ENCODE peak calls at places on chromosomes 12 and 14, in four cellular contexts. One of them, this sample, is unnamed.

GRCh38 chr12:120886194-120887018 is 17.8 kb downstream of the SPPL3 start:
- DNase-seq in HepG2: no peak
- DNase-seq in GM12878: peak; percentile 68
- DNase-seq in K562: no peak
- DNase-seq in this sample: no peak

GRCh38 chr12:105713901-105714300 is 383.4 kb downstream of the C12orf75 start:
- DNase-seq in HepG2: no peak
- DNase-seq in GM12878: no peak
- DNase-seq in K562: no peak
- DNase-seq in this sample: no peak

GRCh38 chr14:76687611-76688372 is 73.5 kb upstream of the VASH1 start:
- DNase-seq in HepG2: peak; percentile 94
- DNase-seq in GM12878: no peak
- DNase-seq in K562: no peak
- DNase-seq in this sample: no peak

GRCh38 chr12:15546102-15546701 is 223.9 kb downstream of the PTPRO start:
- DNase-seq in HepG2: no peak
- DNase-seq in GM12878: peak; percentile 25
- DNase-seq in K562: no peak
- DNase-seq in this sample: no peak

GRCh38 chr14:93005838-93006237 is 82.9 kb downstream of the CHGA start:
- DNase-seq in HepG2: no peak
- DNase-seq in GM12878: no peak
- DNase-seq in K562: no peak
- DNase-seq in this sample: no peak

GRCh38 chr14:104290058-104290667 is 151.8 kb downstream of the KIF26A start:
- DNase-seq in HepG2: no peak
- DNase-seq in GM12878: no peak
- DNase-seq in K562: no peak
- DNase-seq in this sample: peak; percentile 13

GRCh38 chr12:127810026-127810425 is 456.9 kb upstream of the TMEM132C start:
- DNase-seq in HepG2: no peak
- DNase-seq in GM12878: no peak
- DNase-seq in K562: no peak
- DNase-seq in this sample: no peak

GRCh38 chr14:103149351-103149750 is 26.1 kb downstream of the TNFAIP2 start:
- DNase-seq in HepG2: no peak
- DNase-seq in GM12878: no peak
- DNase-seq in K562: no peak
- DNase-seq in this sample: no peak

GRCh38 chr14:101508196-101508947 is 52.9 kb upstream of the DIO3 start:
- DNase-seq in HepG2: no peak
- DNase-seq in GM12878: no peak
- DNase-seq in K562: no peak
- DNase-seq in this sample: no peak

GRCh38 chr12:75194250-75194649 is 15.4 kb downstream of the KCNC2 start:
- DNase-seq in HepG2: no peak
- DNase-seq in GM12878: no peak
- DNase-seq in K562: no peak
- DNase-seq in this sample: no peak

GRCh38 chr12:42961395-42961794 is 371.8 kb upstream of the PRICKLE1 start:
- DNase-seq in HepG2: peak; percentile 35
- DNase-seq in GM12878: no peak
- DNase-seq in K562: no peak
- DNase-seq in this sample: no peak

GRCh38 chr12:55724226-55724939 is 4.2 kb downstream of the RDH5 start:
- DNase-seq in HepG2: peak; percentile 60
- DNase-seq in GM12878: no peak
- DNase-seq in K562: peak; percentile 55
- DNase-seq in this sample: peak; percentile 71

GRCh38 chr14:77920312-77920711 is 120.4 kb downstream of the ADCK1 start:
- DNase-seq in HepG2: no peak
- DNase-seq in GM12878: no peak
- DNase-seq in K562: no peak
- DNase-seq in this sample: no peak

GRCh38 chr14:93787465-93788306 is 599 bp downstream of the PRIMA1 start:
- DNase-seq in HepG2: no peak
- DNase-seq in GM12878: no peak
- DNase-seq in K562: no peak
- DNase-seq in this sample: no peak

GRCh38 chr14:89573399-89573657 is 156.3 kb upstream of the FOXN3 start:
- DNase-seq in HepG2: no peak
- DNase-seq in GM12878: no peak
- DNase-seq in K562: no peak
- DNase-seq in this sample: no peak

GRCh38 chr12:26678697-26679660 is 154.0 kb downstream of the ITPR2 start:
- DNase-seq in HepG2: no peak
- DNase-seq in GM12878: no peak
- DNase-seq in K562: no peak
- DNase-seq in this sample: no peak
- H2AFZ ChIP-seq in HepG2: no peak overlapping the region
- H2AFZ ChIP-seq in GM12878: no peak overlapping the region
- H2AFZ ChIP-seq in K562: no peak overlapping the region
- H2AFZ ChIP-seq in this sample: no peak overlapping the region

GRCh38 chr12:72546106-72546505 is 273.9 kb downstream of the TRHDE start:
- DNase-seq in HepG2: no peak
- DNase-seq in GM12878: no peak
- DNase-seq in K562: no peak
- DNase-seq in this sample: no peak

GRCh38 chr12:72543777-72544467 is 271.8 kb downstream of the TRHDE start:
- DNase-seq in HepG2: no peak
- DNase-seq in GM12878: no peak
- DNase-seq in K562: no peak
- DNase-seq in this sample: no peak

GRCh38 chr12:72549184-72549583 is 277.0 kb downstream of the TRHDE start:
- DNase-seq in HepG2: no peak
- DNase-seq in GM12878: no peak
- DNase-seq in K562: no peak
- DNase-seq in this sample: no peak

GRCh38 chr12:72547593-72547992 is 275.4 kb downstream of the TRHDE start:
- DNase-seq in HepG2: no peak
- DNase-seq in GM12878: no peak
- DNase-seq in K562: no peak
- DNase-seq in this sample: no peak
- TF ChIP-seq USF2 in HepG2: no peak
- TF ChIP-seq USF2 in GM12878: no peak
- TF ChIP-seq USF2 in K562: no peak
- TF ChIP-seq USF2 in this sample: no peak

GRCh38 chr12:93441617-93442410 is at the start of gene UBE2N:
- DNase-seq in HepG2: peak; percentile 91
- DNase-seq in GM12878: peak; percentile 70
- DNase-seq in K562: peak; percentile 94
- DNase-seq in this sample: peak; percentile 98

GRCh38 chr12:93441111-93441616 is 583 bp downstream of the UBE2N start:
- DNase-seq in HepG2: no peak
- DNase-seq in GM12878: no peak
- DNase-seq in K562: no peak
- DNase-seq in this sample: peak; percentile 68

GRCh38 chr12:93443576-93443975 is 1.8 kb upstream of the UBE2N start:
- DNase-seq in HepG2: no peak
- DNase-seq in GM12878: no peak
- DNase-seq in K562: no peak
- DNase-seq in this sample: no peak

GRCh38 chr12:93440043-93440835 is 1.5 kb downstream of the UBE2N start:
- DNase-seq in HepG2: no peak
- DNase-seq in GM12878: no peak
- DNase-seq in K562: no peak
- DNase-seq in this sample: no peak

GRCh38 chr12:93442411-93443340 is 929 bp upstream of the UBE2N start:
- DNase-seq in HepG2: no peak
- DNase-seq in GM12878: no peak
- DNase-seq in K562: no peak
- DNase-seq in this sample: no peak
- TF ChIP-seq REST in HepG2: no peak
- TF ChIP-seq REST in GM12878: no peak
- TF ChIP-seq REST in K562: no peak
- TF ChIP-seq REST in this sample: no peak

GRCh38 chr12:70467908-70468733 is 102.0 kb downstream of the KCNMB4 start:
- DNase-seq in HepG2: peak; percentile 34
- DNase-seq in GM12878: no peak
- DNase-seq in K562: no peak
- DNase-seq in this sample: no peak
- H2AFZ ChIP-seq in HepG2: peak overlapping the region; percentile 76
- H2AFZ ChIP-seq in GM12878: peak overlapping the region; percentile 38
- H2AFZ ChIP-seq in K562: peak overlapping the region; percentile 57
- H2AFZ ChIP-seq in this sample: peak overlapping the region; percentile 41

GRCh38 chr12:109131522-109132050 is 15.2 kb downstream of the ACACB start:
- DNase-seq in HepG2: no peak
- DNase-seq in GM12878: no peak
- DNase-seq in K562: no peak
- DNase-seq in this sample: no peak

GRCh38 chr12:109137055-109137454 is 20.7 kb downstream of the ACACB start:
- DNase-seq in HepG2: no peak
- DNase-seq in GM12878: no peak
- DNase-seq in K562: no peak
- DNase-seq in this sample: no peak

GRCh38 chr12:109130755-109131521 is 14.6 kb downstream of the ACACB start:
- DNase-seq in HepG2: no peak
- DNase-seq in GM12878: no peak
- DNase-seq in K562: no peak
- DNase-seq in this sample: peak; percentile 27

GRCh38 chr12:109130297-109130696 is 13.9 kb downstream of the ACACB start:
- DNase-seq in HepG2: no peak
- DNase-seq in GM12878: no peak
- DNase-seq in K562: no peak
- DNase-seq in this sample: no peak

DNA sequence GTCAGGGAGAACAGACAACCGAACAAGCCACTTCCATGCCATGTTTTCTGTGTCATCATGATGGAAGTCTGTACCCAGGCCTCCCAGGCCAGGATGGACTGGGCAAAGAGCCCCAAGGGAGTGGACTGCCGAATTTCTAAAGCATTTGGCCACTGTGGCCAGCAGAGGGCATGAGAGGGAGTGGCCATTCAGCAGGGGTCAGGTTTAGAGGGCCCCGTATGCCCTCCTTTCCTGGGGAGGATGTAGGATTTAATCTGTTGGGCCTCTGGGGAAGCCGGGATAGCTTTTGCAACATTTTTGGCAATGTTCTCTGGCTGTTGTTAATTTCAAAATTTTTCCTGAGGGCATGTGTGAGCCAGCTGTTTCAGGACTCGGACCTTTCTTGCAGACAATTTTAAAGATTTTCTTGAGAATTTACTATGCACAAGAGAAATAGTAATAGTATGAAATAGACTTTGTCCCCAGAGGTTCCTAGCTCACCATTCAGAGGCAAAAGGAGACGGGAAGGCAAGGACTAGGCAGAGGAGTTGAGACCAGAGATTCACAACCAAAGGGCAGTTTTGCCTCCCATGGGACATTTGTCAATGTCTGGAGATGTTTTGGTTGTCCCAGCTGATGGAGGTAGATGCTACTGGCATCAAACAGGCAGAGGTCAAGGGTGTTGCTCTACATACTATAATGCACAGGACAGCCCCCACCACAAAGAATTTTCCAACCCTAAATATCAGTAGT is 18.0 kb downstream of the ACACB start:
- DNase-seq in HepG2: no peak
- DNase-seq in GM12878: no peak
- DNase-seq in K562: peak; percentile 52
- DNase-seq in this sample: peak; percentile 60
- TF ChIP-seq USF2 in HepG2: no peak
- TF ChIP-seq USF2 in GM12878: no peak
- TF ChIP-seq USF2 in K562: no peak
- TF ChIP-seq USF2 in this sample: no peak

DNA sequence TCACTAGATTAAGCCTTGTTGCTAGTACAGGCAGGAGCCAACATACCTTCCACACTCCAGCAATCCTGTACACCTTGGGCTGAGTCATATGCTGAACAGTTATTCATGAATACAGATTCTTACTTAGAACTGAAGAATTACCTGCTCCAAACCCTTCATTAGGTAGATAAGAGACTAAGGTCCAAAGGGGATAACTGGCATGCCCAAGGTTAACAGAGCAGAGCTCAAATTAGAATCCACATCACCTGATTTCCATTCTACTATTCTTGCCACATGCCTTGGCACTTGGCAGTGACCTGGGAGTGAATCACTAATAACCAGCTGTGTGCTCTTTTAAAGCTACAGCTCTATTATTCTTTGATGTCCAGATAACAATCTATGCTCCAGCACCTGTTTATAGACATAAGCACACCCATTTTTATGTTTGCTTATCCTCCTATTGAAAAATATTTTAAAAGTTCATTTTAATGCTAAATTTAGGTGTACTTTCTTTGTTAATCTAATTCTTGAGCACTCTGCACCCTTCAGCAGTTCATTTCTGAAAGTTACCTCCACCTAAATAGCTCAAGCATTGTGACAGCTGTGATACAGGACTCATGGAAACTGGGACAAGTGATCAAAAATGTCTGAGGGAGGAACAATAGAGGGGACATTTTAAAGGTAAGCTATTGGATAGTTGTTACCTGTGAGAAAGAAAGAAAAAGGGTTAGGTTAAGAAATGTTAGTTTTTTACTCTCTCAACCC is 19.4 kb downstream of the LPCAT3 start:
- DNase-seq in HepG2: peak; percentile 22
- DNase-seq in GM12878: no peak
- DNase-seq in K562: no peak
- DNase-seq in this sample: no peak
- TF ChIP-seq REST in HepG2: no peak
- TF ChIP-seq REST in GM12878: no peak
- TF ChIP-seq REST in K562: no peak
- TF ChIP-seq REST in this sample: no peak

GRCh38 chr12:47825239-47825639 is 5.5 kb upstream of the HDAC7 start:
- DNase-seq in HepG2: no peak
- DNase-seq in GM12878: no peak
- DNase-seq in K562: no peak
- DNase-seq in this sample: no peak
- H2AFZ ChIP-seq in HepG2: no peak overlapping the region
- H2AFZ ChIP-seq in GM12878: no peak overlapping the region
- H2AFZ ChIP-seq in K562: peak overlapping the region; percentile 9
- H2AFZ ChIP-seq in this sample: no peak overlapping the region

This sample was measured in SK-N-SH.